ENCODE peak calls at places on chromosome 20, in nine cellular contexts. One of them, this sample, is unnamed.

GRCh38 chr20:56572178-56572577 is 39.1 kb downstream of the FAM209B start:
- DNase-seq in A549: no peak
- DNase-seq in fibroblast of lung: no peak
- DNase-seq in B cell: no peak
- DNase-seq in IMR-90: no peak
- DNase-seq in endodermal cell: no peak
- DNase-seq in coronary artery: no peak
- DNase-seq in heart left ventricle: no peak
- DNase-seq in transverse colon: no peak
- DNase-seq in this sample: no peak

GRCh38 chr20:57811373-57812020 is 101.7 kb upstream of the PMEPA1 start:
- DNase-seq in A549: no peak
- DNase-seq in fibroblast of lung: no peak
- DNase-seq in B cell: no peak
- DNase-seq in IMR-90: no peak
- DNase-seq in endodermal cell: no peak
- DNase-seq in coronary artery: no peak
- DNase-seq in heart left ventricle: no peak
- DNase-seq in transverse colon: no peak
- DNase-seq in this sample: no peak

GRCh38 chr20:59400666-59401065 is 100.3 kb downstream of the EDN3 start:
- DNase-seq in A549: no peak
- DNase-seq in fibroblast of lung: no peak
- DNase-seq in B cell: no peak
- DNase-seq in IMR-90: no peak
- DNase-seq in endodermal cell: no peak
- DNase-seq in coronary artery: no peak
- DNase-seq in heart left ventricle: no peak
- DNase-seq in transverse colon: no peak
- DNase-seq in this sample: peak

GRCh38 chr20:48827880-48828733 is at the start of gene PREX1:
- DNase-seq in A549: peak
- DNase-seq in fibroblast of lung: peak
- DNase-seq in B cell: peak
- DNase-seq in IMR-90: peak
- DNase-seq in endodermal cell: peak
- DNase-seq in coronary artery: peak
- DNase-seq in heart left ventricle: peak
- DNase-seq in transverse colon: peak
- DNase-seq in this sample: peak

GRCh38 chr20:48767269-48767960 is 60.4 kb downstream of the PREX1 start:
- DNase-seq in A549: no peak
- DNase-seq in fibroblast of lung: no peak
- DNase-seq in B cell: no peak
- DNase-seq in IMR-90: no peak
- DNase-seq in endodermal cell: no peak
- DNase-seq in coronary artery: no peak
- DNase-seq in heart left ventricle: no peak
- DNase-seq in transverse colon: no peak
- DNase-seq in this sample: peak

GRCh38 chr20:31842471-31843157 is 2.8 kb downstream of the FOXS1 start:
- DNase-seq in A549: peak
- DNase-seq in fibroblast of lung: peak
- DNase-seq in B cell: no peak
- DNase-seq in IMR-90: peak
- DNase-seq in endodermal cell: peak
- DNase-seq in coronary artery: peak
- DNase-seq in heart left ventricle: peak
- DNase-seq in transverse colon: no peak
- DNase-seq in this sample: no peak

GRCh38 chr20:9600562-9600961 is 86.2 kb downstream of the LAMP5 start:
- DNase-seq in A549: no peak
- DNase-seq in fibroblast of lung: no peak
- DNase-seq in B cell: no peak
- DNase-seq in IMR-90: no peak
- DNase-seq in endodermal cell: peak
- DNase-seq in coronary artery: no peak
- DNase-seq in heart left ventricle: no peak
- DNase-seq in transverse colon: no peak
- DNase-seq in this sample: no peak

GRCh38 chr20:60299951-60300350 is 341.7 kb downstream of the CDH26 start:
- DNase-seq in A549: no peak
- DNase-seq in fibroblast of lung: no peak
- DNase-seq in B cell: no peak
- DNase-seq in IMR-90: no peak
- DNase-seq in endodermal cell: no peak
- DNase-seq in coronary artery: no peak
- DNase-seq in heart left ventricle: no peak
- DNase-seq in transverse colon: no peak
- DNase-seq in this sample: no peak

GRCh38 chr20:23163562-23163961 is 77.4 kb upstream of the CD93 start:
- DNase-seq in A549: no peak
- DNase-seq in fibroblast of lung: no peak
- DNase-seq in B cell: no peak
- DNase-seq in IMR-90: no peak
- DNase-seq in endodermal cell: no peak
- DNase-seq in coronary artery: peak
- DNase-seq in heart left ventricle: no peak
- DNase-seq in transverse colon: no peak
- DNase-seq in this sample: no peak

GRCh38 chr20:56249244-56249955 is 868 bp downstream of the MC3R start:
- DNase-seq in A549: peak
- DNase-seq in fibroblast of lung: no peak
- DNase-seq in B cell: no peak
- DNase-seq in IMR-90: no peak
- DNase-seq in endodermal cell: peak
- DNase-seq in coronary artery: no peak
- DNase-seq in heart left ventricle: no peak
- DNase-seq in transverse colon: peak
- DNase-seq in this sample: peak

GRCh38 chr20:43942661-43943285 is 28.1 kb downstream of the TOX2 start:
- DNase-seq in A549: peak
- DNase-seq in fibroblast of lung: peak
- DNase-seq in B cell: no peak
- DNase-seq in IMR-90: peak
- DNase-seq in endodermal cell: no peak
- DNase-seq in coronary artery: no peak
- DNase-seq in heart left ventricle: no peak
- DNase-seq in transverse colon: no peak
- DNase-seq in this sample: peak

GRCh38 chr20:40688129-40689099 is 622 bp downstream of the MAFB start:
- DNase-seq in A549: peak
- DNase-seq in fibroblast of lung: peak
- DNase-seq in B cell: no peak
- DNase-seq in IMR-90: peak
- DNase-seq in endodermal cell: no peak
- DNase-seq in coronary artery: no peak
- DNase-seq in heart left ventricle: peak
- DNase-seq in transverse colon: no peak
- DNase-seq in this sample: no peak

GRCh38 chr20:49399329-49399728 is 83.1 kb downstream of the KCNB1 start:
- DNase-seq in A549: no peak
- DNase-seq in fibroblast of lung: peak
- DNase-seq in B cell: no peak
- DNase-seq in IMR-90: peak
- DNase-seq in endodermal cell: no peak
- DNase-seq in coronary artery: no peak
- DNase-seq in heart left ventricle: no peak
- DNase-seq in transverse colon: no peak
- DNase-seq in this sample: no peak

GRCh38 chr20:46027245-46027853 is 1.7 kb upstream of the SLC12A5 start:
- DNase-seq in A549: peak
- DNase-seq in fibroblast of lung: peak
- DNase-seq in B cell: no peak
- DNase-seq in IMR-90: peak
- DNase-seq in endodermal cell: peak
- DNase-seq in coronary artery: no peak
- DNase-seq in heart left ventricle: no peak
- DNase-seq in transverse colon: no peak
- DNase-seq in this sample: peak

GRCh38 chr20:58308680-58309527 is 611 bp upstream of the RAB22A start:
- DNase-seq in A549: peak
- DNase-seq in fibroblast of lung: peak
- DNase-seq in B cell: peak
- DNase-seq in IMR-90: peak
- DNase-seq in endodermal cell: peak
- DNase-seq in coronary artery: peak
- DNase-seq in heart left ventricle: peak
- DNase-seq in transverse colon: peak
- DNase-seq in this sample: peak

GRCh38 chr20:35468671-35469334 is 13.4 kb downstream of the CEP250 start:
- DNase-seq in A549: no peak
- DNase-seq in fibroblast of lung: no peak
- DNase-seq in B cell: no peak
- DNase-seq in IMR-90: peak
- DNase-seq in endodermal cell: no peak
- DNase-seq in coronary artery: no peak
- DNase-seq in heart left ventricle: no peak
- DNase-seq in transverse colon: no peak
- DNase-seq in this sample: no peak

GRCh38 chr20:7347409-7347808 is 579.9 kb downstream of the BMP2 start:
- DNase-seq in A549: no peak
- DNase-seq in fibroblast of lung: no peak
- DNase-seq in B cell: no peak
- DNase-seq in IMR-90: no peak
- DNase-seq in endodermal cell: no peak
- DNase-seq in coronary artery: no peak
- DNase-seq in heart left ventricle: no peak
- DNase-seq in transverse colon: no peak
- DNase-seq in this sample: no peak

GRCh38 chr20:38085031-38085430 is 51.5 kb downstream of the RPRD1B start:
- DNase-seq in A549: no peak
- DNase-seq in fibroblast of lung: no peak
- DNase-seq in B cell: no peak
- DNase-seq in IMR-90: peak
- DNase-seq in endodermal cell: no peak
- DNase-seq in coronary artery: no peak
- DNase-seq in heart left ventricle: no peak
- DNase-seq in transverse colon: no peak
- DNase-seq in this sample: no peak

GRCh38 chr20:14741616-14742015 is 404.2 kb upstream of the FLRT3 start:
- DNase-seq in A549: no peak
- DNase-seq in fibroblast of lung: no peak
- DNase-seq in B cell: no peak
- DNase-seq in IMR-90: no peak
- DNase-seq in endodermal cell: no peak
- DNase-seq in coronary artery: no peak
- DNase-seq in heart left ventricle: no peak
- DNase-seq in transverse colon: no peak
- DNase-seq in this sample: no peak
- TF ChIP-seq CTCF in A549: no peak
- TF ChIP-seq CTCF in fibroblast of lung: no peak
- TF ChIP-seq CTCF in B cell: no peak
- TF ChIP-seq CTCF in IMR-90: no peak
- TF ChIP-seq CTCF in endodermal cell: peak
- TF ChIP-seq CTCF in coronary artery: no peak
- TF ChIP-seq CTCF in heart left ventricle: no peak
- TF ChIP-seq CTCF in transverse colon: no peak
- TF ChIP-seq CTCF in this sample: no peak

GRCh38 chr20:29085625-29086024 is 2171.8 kb upstream of the DEFB115 start:
- DNase-seq in A549: no peak
- DNase-seq in fibroblast of lung: no peak
- DNase-seq in B cell: no peak
- DNase-seq in IMR-90: no peak
- DNase-seq in endodermal cell: no peak
- DNase-seq in coronary artery: no peak
- DNase-seq in heart left ventricle: no peak
- DNase-seq in transverse colon: no peak
- DNase-seq in this sample: no peak

GRCh38 chr20:29079769-29080690 is 2177.4 kb upstream of the DEFB115 start:
- DNase-seq in A549: peak
- DNase-seq in fibroblast of lung: peak
- DNase-seq in B cell: no peak
- DNase-seq in IMR-90: no peak
- DNase-seq in endodermal cell: no peak
- DNase-seq in coronary artery: no peak
- DNase-seq in heart left ventricle: peak
- DNase-seq in transverse colon: no peak
- DNase-seq in this sample: peak
- TF ChIP-seq CTCF in A549: peak
- TF ChIP-seq CTCF in fibroblast of lung: peak
- TF ChIP-seq CTCF in B cell: no peak
- TF ChIP-seq CTCF in IMR-90: no peak
- TF ChIP-seq CTCF in endodermal cell: no peak
- TF ChIP-seq CTCF in coronary artery: no peak
- TF ChIP-seq CTCF in heart left ventricle: no peak
- TF ChIP-seq CTCF in transverse colon: no peak
- TF ChIP-seq CTCF in this sample: no peak

GRCh38 chr20:62548483-62548882 is 72.7 kb upstream of the GATA5 start:
- DNase-seq in A549: no peak
- DNase-seq in fibroblast of lung: no peak
- DNase-seq in B cell: no peak
- DNase-seq in IMR-90: no peak
- DNase-seq in endodermal cell: no peak
- DNase-seq in coronary artery: no peak
- DNase-seq in heart left ventricle: no peak
- DNase-seq in transverse colon: no peak
- DNase-seq in this sample: no peak
- TF ChIP-seq CTCF in A549: no peak
- TF ChIP-seq CTCF in fibroblast of lung: no peak
- TF ChIP-seq CTCF in B cell: no peak
- TF ChIP-seq CTCF in IMR-90: no peak
- TF ChIP-seq CTCF in endodermal cell: no peak
- TF ChIP-seq CTCF in coronary artery: no peak
- TF ChIP-seq CTCF in heart left ventricle: no peak
- TF ChIP-seq CTCF in transverse colon: no peak
- TF ChIP-seq CTCF in this sample: no peak

GRCh38 chr20:63280929-63281545 is 8.4 kb downstream of the ARFGAP1 start:
- DNase-seq in A549: peak
- DNase-seq in fibroblast of lung: no peak
- DNase-seq in B cell: no peak
- DNase-seq in IMR-90: no peak
- DNase-seq in endodermal cell: peak
- DNase-seq in coronary artery: no peak
- DNase-seq in heart left ventricle: no peak
- DNase-seq in transverse colon: no peak
- DNase-seq in this sample: no peak
- TF ChIP-seq CTCF in A549: peak
- TF ChIP-seq CTCF in fibroblast of lung: no peak
- TF ChIP-seq CTCF in B cell: no peak
- TF ChIP-seq CTCF in IMR-90: peak
- TF ChIP-seq CTCF in endodermal cell: peak
- TF ChIP-seq CTCF in coronary artery: no peak
- TF ChIP-seq CTCF in heart left ventricle: no peak
- TF ChIP-seq CTCF in transverse colon: no peak
- TF ChIP-seq CTCF in this sample: no peak